ENCODE peak calls at places on chromosomes 16 and 17, in nine cellular contexts. H, C, D, L, R, S, B, J and U are unnamed samples.

GRCh38 chr17:82003411-82004381 is 19.0 kb downstream of the CENPX start:
- DNase-seq in D (peak; percentile 87), R (peak; percentile 58), S (no peak), L (peak; percentile 53), B (no peak), H (no peak), C (no peak), J (peak; percentile 96), U (peak; percentile 88)

GRCh38 chr17:46958192-46958591 is 20.9 kb downstream of the RPRML start:
- DNase-seq in S (no peak), J (peak; percentile 57), L (no peak), R (no peak), H (no peak), D (no peak), B (no peak), C (no peak), U (no peak)

GRCh38 chr17:39401412-39402278 is at the start of gene FBXL20:
- DNase-seq in J (peak; percentile 93), H (peak; percentile 97), R (peak; percentile 96), D (peak; percentile 95), S (peak; percentile 89), C (peak; percentile 91), L (peak; percentile 95), B (peak; percentile 93), U (peak; percentile 97)

GRCh38 chr17:78411241-78411855 is 32.9 kb downstream of the PGS1 start:
- DNase-seq in S (no peak), L (peak; percentile 70), B (no peak), H (no peak), D (no peak), C (no peak), R (no peak), J (no peak), U (no peak)

GRCh38 chr16:49012961-49013726 is 268.5 kb downstream of the CBLN1 start:
- DNase-seq in S (no peak), J (no peak), D (no peak), C (no peak), B (no peak), R (peak; percentile 79), H (peak; percentile 80), L (peak; percentile 24), U (no peak)

GRCh38 chr16:49019826-49020401 is 261.7 kb downstream of the CBLN1 start:
- DNase-seq in D (no peak), R (no peak), B (no peak), S (no peak), J (no peak), C (no peak), L (no peak), H (no peak), U (no peak)

GRCh38 chr16:88936008-88936912 is 40.7 kb downstream of the CBFA2T3 start:
- DNase-seq in L (peak; percentile 67), J (no peak), R (peak; percentile 53), C (peak; percentile 75), B (no peak), H (peak; percentile 82), D (no peak), S (no peak), U (no peak)

GRCh38 chr16:79698341-79698753 is 97.8 kb upstream of the MAF start:
- DNase-seq in D (no peak), R (peak; percentile 69), J (peak; percentile 47), S (no peak), H (no peak), B (no peak), C (no peak), L (no peak), U (no peak)

GRCh38 chr17:2435181-2435741 is 34.4 kb upstream of the MNT start:
- DNase-seq in S (no peak), D (peak; percentile 89), C (no peak), B (no peak), H (no peak), J (peak; percentile 44), R (no peak), L (no peak), U (no peak)

GRCh38 chr17:3647769-3648540 is 11.4 kb downstream of the CTNS start:
- DNase-seq in B (peak; percentile 61), L (peak; percentile 67), R (peak; percentile 53), H (no peak), J (peak; percentile 71), C (peak; percentile 28), S (no peak), D (peak; percentile 71), U (no peak)

GRCh38 chr17:62681939-62682381 is 54.5 kb downstream of the MRC2 start:
- DNase-seq in L (no peak), S (no peak), R (no peak), B (no peak), C (no peak), H (peak; percentile 15), D (no peak), J (no peak), U (peak; percentile 16)

GRCh38 chr17:62678214-62678919 is 50.9 kb downstream of the MRC2 start:
- DNase-seq in B (no peak), J (no peak), L (no peak), R (no peak), D (no peak), C (no peak), S (no peak), H (peak; percentile 40), U (no peak)

GRCh38 chr17:62680541-62681052 is 53.1 kb downstream of the MRC2 start:
- DNase-seq in B (no peak), H (no peak), C (no peak), S (no peak), J (no peak), L (peak; percentile 31), D (no peak), R (no peak), U (no peak)

GRCh38 chr17:62681061-62681938 is 53.8 kb downstream of the MRC2 start:
- DNase-seq in C (no peak), J (no peak), H (peak; percentile 43), D (no peak), S (no peak), R (no peak), B (no peak), L (no peak), U (no peak)

GRCh38 chr17:62679866-62680377 is 52.5 kb downstream of the MRC2 start:
- DNase-seq in D (no peak), C (no peak), L (no peak), S (no peak), H (peak; percentile 54), B (no peak), J (no peak), R (no peak), U (no peak)
- H3K4me1 ChIP-seq in D (no peaks in the 10 kb centered on the region), C (no peaks in the 10 kb centered on the region), L (no peaks in the 10 kb centered on the region), S (no peaks in the 10 kb centered on the region), H (no peaks in the 10 kb centered on the region), B (no peaks in the 10 kb centered on the region), J (no peaks in the 10 kb centered on the region), R (no peaks in the 10 kb centered on the region), U (no peaks in the 10 kb centered on the region)

GRCh38 chr17:80479246-80479566 is 2.8 kb upstream of the NPTX1 start:
- DNase-seq in S (no peak), D (no peak), C (no peak), H (no peak), R (no peak), B (no peak), J (no peak), L (no peak), U (no peak)
- H3K27me3 ChIP-seq in S (peaks cover 49% of the 10 kb centered on the region), D (peaks cover 51% of the 10 kb centered on the region), C (peaks cover 52% of the 10 kb centered on the region), H (peaks cover 100% of the 10 kb centered on the region), R (peaks cover 97% of the 10 kb centered on the region), B (peaks cover 50% of the 10 kb centered on the region), J (peaks cover 100% of the 10 kb centered on the region), L (peaks cover 94% of the 10 kb centered on the region), U (peaks cover 75% of the 10 kb centered on the region)

GRCh38 chr17:17739388-17740066 is 58.3 kb downstream of the RAI1 start:
- DNase-seq in R (no peak), H (no peak), S (no peak), B (no peak), C (no peak), L (peak; percentile 46), D (no peak), J (peak; percentile 51), U (no peak)
- H3K4me1 ChIP-seq in R (peaks cover 73% of the 10 kb centered on the region), H (peaks cover 33% of the 10 kb centered on the region), S (no peaks in the 10 kb centered on the region), B (peaks cover 61% of the 10 kb centered on the region), C (peaks cover 45% of the 10 kb centered on the region), L (peaks cover 47% of the 10 kb centered on the region), D (no peaks in the 10 kb centered on the region), J (peaks cover 31% of the 10 kb centered on the region), U (peaks cover 25% of the 10 kb centered on the region)

GRCh38 chr16:85916141-85916890 is 17.4 kb downstream of the IRF8 start:
- DNase-seq in B (peak; percentile 71), S (no peak), L (peak; percentile 88), C (no peak), D (no peak), R (peak; percentile 66), H (peak; percentile 69), J (peak; percentile 94), U (no peak)
- H3K27me3 ChIP-seq in B (no peaks in the 10 kb centered on the region), S (no peaks in the 10 kb centered on the region), L (no peaks in the 10 kb centered on the region), C (no peaks in the 10 kb centered on the region), D (no peaks in the 10 kb centered on the region), R (no peaks in the 10 kb centered on the region), H (no peaks in the 10 kb centered on the region), J (no peaks in the 10 kb centered on the region), U (peaks cover 2% of the 10 kb centered on the region)

GRCh38 chr16:54685682-54686081 is 245.0 kb upstream of the IRX5 start:
- DNase-seq in C (no peak), L (no peak), D (no peak), S (no peak), R (no peak), J (no peak), H (no peak), B (no peak), U (no peak)

GRCh38 chr16:54689072-54689471 is 241.6 kb upstream of the IRX5 start:
- DNase-seq in R (no peak), H (no peak), S (no peak), B (no peak), J (no peak), C (no peak), L (no peak), D (no peak), U (no peak)

GRCh38 chr16:54690710-54691109 is 240.0 kb upstream of the IRX5 start:
- DNase-seq in L (no peak), H (no peak), B (no peak), C (no peak), J (no peak), D (no peak), S (no peak), R (no peak), U (no peak)

GRCh38 chr16:54688339-54688738 is 242.3 kb upstream of the IRX5 start:
- DNase-seq in C (no peak), B (no peak), R (no peak), L (no peak), D (no peak), J (no peak), S (no peak), H (no peak), U (no peak)

DNA sequence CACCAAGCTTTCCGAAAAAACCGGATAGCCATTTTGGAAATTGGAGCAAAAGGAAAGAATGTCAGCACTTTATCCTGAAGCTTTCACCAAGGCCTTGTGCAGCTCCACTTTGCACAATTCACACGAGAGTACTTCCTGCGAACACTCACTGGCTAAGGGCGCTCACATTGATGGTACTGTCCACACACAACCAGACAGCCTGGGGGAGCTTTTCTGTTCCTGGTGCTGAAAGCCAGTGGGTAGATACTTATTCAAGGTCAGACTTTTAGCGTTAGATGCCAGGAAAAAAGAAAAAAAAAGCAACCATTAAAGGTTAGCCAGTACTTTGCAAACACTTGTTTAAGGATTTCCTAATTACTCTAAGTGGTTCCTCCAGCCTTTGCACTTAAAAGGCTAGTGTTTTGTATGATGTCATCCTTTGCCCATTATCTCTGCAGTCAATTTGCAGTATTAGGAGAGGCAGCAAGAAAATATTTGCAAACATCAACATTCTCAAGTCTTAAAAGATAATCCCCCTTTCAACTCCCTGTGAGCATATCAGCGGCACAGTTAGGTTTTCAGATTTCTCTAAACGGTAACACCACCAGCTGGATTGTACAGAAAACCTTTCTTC is 243.5 kb upstream of the IRX5 start:
- DNase-seq in S (no peak), D (peak; percentile 39), L (no peak), J (no peak), B (no peak), H (no peak), C (no peak), R (no peak), U (no peak)
- H3K4me1 ChIP-seq in S (no peaks in the 10 kb centered on the region), D (no peaks in the 10 kb centered on the region), L (no peaks in the 10 kb centered on the region), J (no peaks in the 10 kb centered on the region), B (no peaks in the 10 kb centered on the region), H (no peaks in the 10 kb centered on the region), C (no peaks in the 10 kb centered on the region), R (no peaks in the 10 kb centered on the region), U (no peaks in the 10 kb centered on the region)